ENCODE peak calls at places on chromosome 13, in four cellular contexts. D is fibroblast of the aortic adventitia; Z is activated CD4-positive, alpha-beta T cell treated with anti-CD3 and anti-CD28 coated beads, Interleukin-2, amount 10 ng/mL, durations not matched to agents 7 days and 5 days; J is OCI-LY7. T is an unnamed sample.

GRCh38 chr13:98496239-98496668 is 80.7 kb downstream of the STK24 start:
- DNase-seq in D (peak), Z (no peak), J (no peak), T (peak)

GRCh38 chr13:77000475-77000874 is 8.6 kb downstream of the CLN5 start:
- DNase-seq in D (peak), Z (no peak), J (no peak), T (peak)

GRCh38 chr13:110134801-110135200 is 172.2 kb downstream of the COL4A1 start:
- DNase-seq in D (no peak), Z (no peak), J (no peak), T (peak)

GRCh38 chr13:62185631-62186256 is 770.1 kb upstream of the PCDH20 start:
- DNase-seq in D (no peak), Z (no peak), J (no peak), T (no peak)

GRCh38 chr13:101065314-101065713 is 351.0 kb downstream of the NALCN start:
- DNase-seq in D (no peak), Z (no peak), J (no peak), T (peak)

GRCh38 chr13:51861728-51862300 is at the start of gene CCDC70:
- DNase-seq in D (peak), Z (no peak), J (no peak), T (no peak)

GRCh38 chr13:77697208-77698103 is at the start of gene SLAIN1:
- DNase-seq in D (no peak), Z (peak), J (peak), T (no peak)

GRCh38 chr13:88937381-88937780 is 1266.2 kb downstream of the SLITRK5 start:
- DNase-seq in D (no peak), Z (no peak), J (no peak), T (no peak)

GRCh38 chr13:49308104-49308875 is 60.6 kb downstream of the CDADC1 start:
- DNase-seq in D (peak), Z (no peak), J (no peak), T (peak)

GRCh38 chr13:96707146-96707545 is 287.1 kb downstream of the OXGR1 start:
- DNase-seq in D (no peak), Z (no peak), J (no peak), T (no peak)

GRCh38 chr13:30477346-30478235 is 11.9 kb upstream of the HMGB1 start:
- DNase-seq in D (no peak), Z (no peak), J (peak), T (no peak)

GRCh38 chr13:33487575-33488243 is 202.2 kb upstream of the STARD13 start:
- DNase-seq in D (peak), Z (no peak), J (peak), T (peak)

GRCh38 chr13:19864339-19865309 is 1.2 kb upstream of the ZMYM5 start:
- DNase-seq in D (peak), Z (peak), J (peak), T (peak)

GRCh38 chr13:39037410-39037879 is 444 bp downstream of the PROSER1 start:
- DNase-seq in D (no peak), Z (peak), J (no peak), T (no peak)

GRCh38 chr13:95301135-95301946 is at the start of gene ABCC4:
- DNase-seq in D (peak), Z (peak), J (peak), T (peak)

GRCh38 chr13:50914301-50914700 is 4.7 kb downstream of the RNASEH2B start:
- DNase-seq in D (no peak), Z (no peak), J (no peak), T (peak)

GRCh38 chr13:113669231-113669870 is 2.3 kb downstream of the GRK1 start:
- DNase-seq in D (no peak), Z (no peak), J (no peak), T (no peak)

GRCh38 chr13:39862891-39863290 is 207.4 kb downstream of the COG6 start:
- DNase-seq in D (no peak), Z (no peak), J (no peak), T (no peak)

GRCh38 chr13:98097749-98098148 is 45.1 kb upstream of the FARP1 start:
- DNase-seq in D (no peak), Z (no peak), J (no peak), T (no peak)

GRCh38 chr13:39952244-39953233 is 297.1 kb downstream of the COG6 start:
- DNase-seq in D (peak), Z (no peak), J (peak), T (peak)